ENCODE peak calls at places on chromosome 1, in seven cellular contexts. C is ovary, L is H54, D is tibial nerve, K is suprapubic skin, W is K562, Q is H1. Z is an unnamed sample.

GRCh38 chr1:201026746-201027145 is 3.2 kb upstream of the KIF21B start:
- DNase-seq in C (no peak), L (no peak), D (no peak), K (no peak), W (no peak), Q (no peak), Z (no peak)

GRCh38 chr1:42981871-42982270 is 23.2 kb upstream of the SLC2A1 start:
- DNase-seq in C (no peak), L (no peak), D (no peak), K (no peak), W (no peak), Q (no peak), Z (no peak)

GRCh38 chr1:246651012-246651411 is 73.2 kb upstream of the SCCPDH start:
- DNase-seq in C (no peak), L (no peak), D (no peak), K (no peak), W (no peak), Q (no peak), Z (no peak)

GRCh38 chr1:228884615-228885566 is 149.6 kb downstream of the RHOU start:
- DNase-seq in C (no peak), L (no peak), D (no peak), K (no peak), W (no peak), Q (no peak), Z (no peak)

GRCh38 chr1:12445257-12445656 is 172.8 kb downstream of the DHRS3 start:
- DNase-seq in C (no peak), L (no peak), D (no peak), K (no peak), W (no peak), Q (no peak), Z (no peak)

GRCh38 chr1:23909412-23909811 is 3.8 kb downstream of the CNR2 start:
- DNase-seq in C (no peak), L (no peak), D (no peak), K (no peak), W (no peak), Q (no peak), Z (no peak)

GRCh38 chr1:19096036-19096833 is 113.8 kb downstream of the UBR4 start:
- DNase-seq in C (no peak), L (no peak), D (no peak), K (no peak), W (peak; percentile 23), Q (no peak), Z (no peak)

GRCh38 chr1:216944864-216945505 is 221.8 kb upstream of the ESRRG start:
- DNase-seq in C (no peak), L (no peak), D (no peak), K (no peak), W (no peak), Q (no peak), Z (no peak)

GRCh38 chr1:173861731-173862145 is 6.1 kb downstream of the GAS5 start:
- DNase-seq in C (no peak), L (no peak), D (no peak), K (no peak), W (peak; percentile 64), Q (peak; percentile 54), Z (no peak)

GRCh38 chr1:54475357-54476230 is 69.4 kb upstream of the SSBP3 start:
- DNase-seq in C (peak; percentile 54), L (no peak), D (no peak), K (no peak), W (no peak), Q (peak; percentile 77), Z (no peak)

GRCh38 chr1:20725189-20726106 is 7.1 kb downstream of the SH2D5 start:
- DNase-seq in C (peak; percentile 7), L (no peak), D (peak; percentile 8), K (no peak), W (no peak), Q (no peak), Z (no peak)

GRCh38 chr1:247367786-247368342 is 36.2 kb upstream of the ZNF496 start:
- DNase-seq in C (no peak), L (no peak), D (no peak), K (no peak), W (peak; percentile 55), Q (no peak), Z (no peak)

GRCh38 chr1:218408942-218409341 is 63.8 kb downstream of the TGFB2 start:
- DNase-seq in C (no peak), L (no peak), D (no peak), K (no peak), W (no peak), Q (no peak), Z (no peak)

GRCh38 chr1:167479331-167479979 is 38.9 kb downstream of the CD247 start:
- DNase-seq in C (no peak), L (no peak), D (no peak), K (no peak), W (no peak), Q (no peak), Z (no peak)

GRCh38 chr1:232998138-232998537 is 47.7 kb downstream of the NTPCR start:
- DNase-seq in C (no peak), L (no peak), D (no peak), K (no peak), W (no peak), Q (no peak), Z (no peak)

GRCh38 chr1:25874209-25874608 is 1.3 kb downstream of the PAQR7 start:
- DNase-seq in C (no peak), L (no peak), D (no peak), K (no peak), W (no peak), Q (no peak), Z (no peak)

GRCh38 chr1:25876693-25877077 is 1.2 kb upstream of the PAQR7 start:
- DNase-seq in C (no peak), L (no peak), D (no peak), K (no peak), W (no peak), Q (no peak), Z (no peak)

GRCh38 chr1:25874635-25875153 is 814 bp downstream of the PAQR7 start:
- DNase-seq in C (no peak), L (no peak), D (no peak), K (no peak), W (no peak), Q (no peak), Z (no peak)

GRCh38 chr1:25875856-25876692 is 566 bp upstream of the PAQR7 start:
- DNase-seq in C (no peak), L (no peak), D (no peak), K (peak; percentile 79), W (no peak), Q (no peak), Z (no peak)

GRCh38 chr1:25875154-25875855 is at the start of gene PAQR7:
- DNase-seq in C (peak; percentile 83), L (no peak), D (peak; percentile 40), K (peak; percentile 79), W (peak; percentile 90), Q (peak; percentile 86), Z (peak; percentile 61)
- TF ChIP-seq POLR2A in C (peak; percentile 71), L (peak; percentile 2), D (peak; percentile 69), K (peak; percentile 41), W (peak; percentile 70), Q (peak; percentile 48), Z (peak; percentile 23)

DNA sequence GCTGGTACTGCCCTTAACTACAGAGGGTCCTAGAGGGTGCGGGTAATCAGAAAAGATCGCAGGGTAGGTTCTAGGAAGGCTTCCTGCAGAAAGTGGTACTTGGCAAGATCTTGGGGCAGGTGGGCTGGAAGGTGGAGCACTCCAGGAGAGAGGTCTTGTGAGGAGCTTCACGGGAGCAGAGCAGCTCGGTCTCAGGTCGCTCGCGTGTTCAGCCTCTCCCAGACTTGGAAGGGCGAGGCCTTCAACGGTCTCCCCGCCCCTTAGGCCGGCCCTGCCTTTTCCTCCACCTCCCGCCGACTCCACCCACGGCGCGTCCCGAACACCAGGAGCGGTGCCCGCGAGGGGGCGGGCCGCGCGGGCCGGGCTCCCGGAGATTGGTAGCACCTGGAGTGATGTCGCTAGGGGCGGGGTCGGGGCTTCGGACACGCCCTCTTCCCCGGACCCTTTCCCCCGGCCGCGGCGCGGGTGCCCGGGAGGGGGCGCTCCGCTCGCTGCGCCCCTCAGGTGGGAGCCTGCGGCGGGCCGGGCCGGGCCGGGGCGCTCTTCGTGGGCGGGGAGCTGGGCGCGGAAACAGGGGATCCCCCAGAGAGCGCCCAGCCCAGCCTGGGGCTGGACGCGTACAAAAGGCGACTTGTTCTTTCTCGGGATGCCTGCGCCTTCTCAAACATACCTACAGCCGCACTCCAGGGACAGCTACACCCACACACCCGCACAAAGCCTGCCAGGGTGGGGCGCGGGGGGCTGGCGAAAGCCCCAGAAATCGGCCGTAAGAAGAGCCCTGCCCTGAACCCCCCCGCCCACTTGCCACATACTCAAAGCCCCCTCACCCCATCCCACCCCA is 35.5 kb downstream of the AHDC1 start:
- DNase-seq in C (peak; percentile 96), L (peak; percentile 89), D (peak; percentile 95), K (peak; percentile 96), W (peak; percentile 100), Q (peak; percentile 97), Z (peak; percentile 98)
- TF ChIP-seq POLR2A in C (no peak), L (no peak), D (peak; percentile 77), K (no peak), W (no peak), Q (no peak), Z (no peak)

GRCh38 chr1:202351725-202352124 is 3.2 kb downstream of the PPP1R12B start:
- DNase-seq in C (no peak), L (no peak), D (no peak), K (no peak), W (peak; percentile 31), Q (no peak), Z (no peak)

GRCh38 chr1:202349263-202349928 is 897 bp downstream of the PPP1R12B start:
- DNase-seq in C (no peak), L (no peak), D (no peak), K (no peak), W (peak; percentile 81), Q (no peak), Z (no peak)

GRCh38 chr1:202343652-202344349 is 2.1 kb upstream of the UBE2T start:
- DNase-seq in C (no peak), L (no peak), D (no peak), K (no peak), W (peak; percentile 69), Q (no peak), Z (no peak)

GRCh38 chr1:202348005-202348508 is 442 bp upstream of the PPP1R12B start:
- DNase-seq in C (no peak), L (no peak), D (no peak), K (no peak), W (no peak), Q (no peak), Z (no peak)

DNA sequence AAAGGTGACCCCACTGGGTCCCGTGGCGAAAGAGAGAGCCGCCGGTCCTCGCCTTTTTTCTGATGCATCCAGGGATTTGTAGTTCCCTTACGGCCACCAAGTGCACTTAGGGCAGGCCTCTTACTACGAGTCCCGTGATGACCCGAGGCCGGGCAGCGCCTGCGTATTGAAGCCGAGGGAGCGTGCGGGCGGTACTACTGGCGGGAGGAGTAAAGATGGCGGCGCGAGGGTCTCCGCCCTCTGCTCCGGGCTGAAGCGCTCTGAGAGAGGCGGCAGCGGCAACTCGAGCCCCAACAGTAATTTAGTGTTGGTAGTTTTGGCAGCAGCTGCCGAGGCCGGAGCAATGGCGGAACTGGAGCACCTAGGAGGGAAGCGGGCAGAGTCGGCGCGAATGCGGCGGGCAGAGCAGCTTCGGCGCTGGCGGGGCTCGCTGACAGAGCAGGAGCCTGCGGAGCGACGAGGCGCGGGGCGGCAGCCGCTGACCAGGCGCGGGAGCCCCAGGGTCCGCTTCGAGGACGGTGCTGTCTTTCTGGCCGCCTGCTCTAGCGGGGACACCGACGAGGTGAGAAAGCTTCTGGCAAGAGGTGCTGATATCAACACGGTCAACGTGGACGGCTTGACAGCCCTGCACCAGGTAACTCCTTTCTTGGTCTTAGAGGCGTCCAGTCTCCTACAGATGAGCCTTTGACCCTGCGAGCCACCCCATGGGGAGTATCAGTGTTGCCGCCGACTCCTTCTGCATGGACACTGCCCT is at the start of gene PPP1R12B:
- DNase-seq in C (peak; percentile 96), L (peak; percentile 79), D (peak; percentile 95), K (peak; percentile 99), W (peak; percentile 99), Q (peak; percentile 92), Z (peak; percentile 63)
- TF ChIP-seq POLR2A in C (peak; percentile 19), L (peak; percentile 75), D (peak; percentile 62), K (peak; percentile 45), W (peak; percentile 86), Q (peak; percentile 72), Z (peak; percentile 54)

GRCh38 chr1:153626929-153627796 is at the start of gene S100A13:
- DNase-seq in C (peak; percentile 87), L (peak; percentile 89), D (peak; percentile 65), K (peak; percentile 91), W (peak; percentile 96), Q (peak; percentile 94), Z (peak; percentile 76)
- TF ChIP-seq POLR2A in C (peak; percentile 62), L (peak; percentile 80), D (peak; percentile 60), K (peak; percentile 68), W (peak; percentile 92), Q (peak; percentile 98), Z (peak; percentile 42)

Z was measured in GM12892.